ENCODE peak calls at places on chromosomes 6 and 20, in four cellular contexts. F, J, I and N are unnamed samples.

GRCh38 chr6:168713839-168714238 is 272.9 kb downstream of the SMOC2 start:
- DNase-seq in J (no peak), I (no peak), F (no peak), N (no peak)

GRCh38 chr6:141259832-141260231 is 872.9 kb upstream of the GJE1 start:
- DNase-seq in J (no peak), I (no peak), F (no peak), N (no peak)

GRCh38 chr20:10986586-10986985 is 312.8 kb upstream of the JAG1 start:
- DNase-seq in J (no peak), I (no peak), F (no peak), N (no peak)

GRCh38 chr6:25896252-25896651 is 22.2 kb upstream of the SLC17A3 start:
- DNase-seq in F (no peak), J (no peak), I (no peak), N (no peak)

GRCh38 chr6:56279346-56280080 is 32.1 kb upstream of the COL21A1 start:
- DNase-seq in J (no peak), I (no peak), F (no peak), N (peak; percentile 33)

GRCh38 chr6:134312038-134312660 is 5.8 kb downstream of the SGK1 start:
- DNase-seq in I (no peak), F (no peak), J (no peak), N (no peak)

GRCh38 chr6:30260036-30260504 is 46.9 kb upstream of the TRIM26 start:
- DNase-seq in F (no peak), J (peak; percentile 66), I (peak; percentile 22), N (no peak)

GRCh38 chr6:161273356-161273751 is 507 bp downstream of the AGPAT4 start:
- DNase-seq in J (no peak), I (peak; percentile 42), F (no peak), N (no peak)

GRCh38 chr20:31560900-31561598 is 44.0 kb upstream of the ID1 start:
- DNase-seq in I (no peak), F (no peak), J (no peak), N (peak; percentile 83)

GRCh38 chr6:2877057-2877882 is 25.8 kb downstream of the SERPINB9 start:
- DNase-seq in F (no peak), J (no peak), I (peak; percentile 68), N (no peak)

DNA sequence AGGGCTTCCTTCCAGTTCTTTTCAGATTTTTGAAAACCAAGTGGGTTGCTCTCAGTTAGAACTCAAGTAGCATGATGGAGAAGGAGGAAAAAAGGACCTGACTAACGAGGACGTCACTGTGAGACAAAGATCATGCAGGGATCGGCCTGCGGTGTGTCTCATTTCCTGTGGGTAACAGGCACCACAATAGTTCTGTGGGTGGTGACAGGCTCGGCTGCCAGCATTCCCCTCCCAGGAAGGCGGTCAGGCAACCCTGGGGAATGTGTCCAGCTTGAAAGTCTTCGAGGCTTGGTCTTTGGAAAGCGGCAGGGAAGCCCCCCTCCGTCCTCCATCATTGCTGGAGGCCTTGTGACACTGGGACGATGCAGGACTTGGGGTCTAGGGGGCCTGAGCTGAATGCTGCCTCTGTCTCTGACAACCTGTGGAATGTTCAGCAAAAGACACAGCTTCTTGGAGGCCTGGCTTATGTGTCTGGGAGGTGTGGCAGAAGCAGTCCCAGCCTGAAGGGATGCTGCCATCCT is 121.0 kb downstream of the BCAS1 start:
- DNase-seq in F (no peak), I (no peak), J (peak; percentile 69), N (peak; percentile 74)
- H3K27ac ChIP-seq in F (no peak overlapping the region), I (no peak overlapping the region), J (no peak overlapping the region), N (peak overlapping the region; percentile 45)

GRCh38 chr6:118844915-118845314 is 49.0 kb upstream of the ASF1A start:
- DNase-seq in J (no peak), F (no peak), I (no peak), N (no peak)
- H3K4me1 ChIP-seq in J (no peaks in the 10 kb centered on the region), F (no peaks in the 10 kb centered on the region), I (no peaks in the 10 kb centered on the region), N (no peaks in the 10 kb centered on the region)

GRCh38 chr6:144895890-144896289 is 610.8 kb downstream of the UTRN start:
- DNase-seq in I (no peak), F (no peak), J (no peak), N (no peak)

GRCh38 chr6:144895313-144895712 is 610.2 kb downstream of the UTRN start:
- DNase-seq in F (no peak), J (no peak), I (no peak), N (no peak)

GRCh38 chr6:144896296-144896695 is 611.2 kb downstream of the UTRN start:
- DNase-seq in F (no peak), I (no peak), J (no peak), N (no peak)

GRCh38 chr6:144893737-144894151 is 608.6 kb downstream of the UTRN start:
- DNase-seq in J (no peak), F (no peak), I (no peak), N (no peak)

DNA sequence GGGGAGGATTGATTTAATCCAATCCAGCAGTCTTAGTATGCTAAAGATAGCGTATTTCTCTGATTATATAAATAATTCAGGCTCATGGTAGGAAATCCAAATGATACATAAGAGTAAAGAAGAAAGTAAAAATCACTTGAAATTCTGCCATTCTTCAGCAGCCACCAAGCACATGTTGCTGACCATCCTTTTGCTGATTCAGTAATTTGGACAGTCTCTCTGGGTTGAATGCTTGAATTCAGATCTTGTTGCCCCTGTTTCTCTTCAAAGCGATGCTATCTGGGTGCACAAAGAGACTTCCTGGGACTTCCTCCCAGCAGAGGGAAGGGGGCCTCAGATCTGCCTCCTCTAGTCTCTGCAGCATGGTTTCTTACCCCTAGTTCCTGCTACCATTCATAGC is 609.1 kb downstream of the UTRN start:
- DNase-seq in J (no peak), I (no peak), F (no peak), N (no peak)
- H3K27ac ChIP-seq in J (no peak overlapping the region), I (no peak overlapping the region), F (no peak overlapping the region), N (no peak overlapping the region)

GRCh38 chr6:44224154-44224977 is 971 bp downstream of the SLC29A1 start:
- DNase-seq in F (no peak), I (no peak), J (no peak), N (no peak)
- H3K4me1 ChIP-seq in F (peaks cover 92% of the 10 kb centered on the region), I (peaks cover 36% of the 10 kb centered on the region), J (peaks cover 51% of the 10 kb centered on the region), N (peaks cover 13% of the 10 kb centered on the region)

GRCh38 chr20:47406849-47407682 is 50.6 kb upstream of the ZMYND8 start:
- DNase-seq in I (no peak), J (no peak), F (no peak), N (no peak)
- H3K27ac ChIP-seq in I (no peak overlapping the region), J (no peak overlapping the region), F (no peak overlapping the region), N (no peak overlapping the region)